ENCODE peak calls at places on chromosome 15, in four cellular contexts. H, P, T and F are unnamed samples.

GRCh38 chr15:49468440-49468839 is 45.4 kb downstream of the FGF7 start:
- DNase-seq in P (no peak), H (peak; percentile 74), T (no peak), F (no peak)

GRCh38 chr15:31571676-31572075 is 245.0 kb downstream of the KLF13 start:
- DNase-seq in H (no peak), P (peak; percentile 34), T (peak; percentile 25), F (peak; percentile 28)

GRCh38 chr15:66848116-66848515 is 146.1 kb downstream of the SMAD6 start:
- DNase-seq in H (no peak), P (no peak), T (no peak), F (no peak)

GRCh38 chr15:98835889-98836288 is 171.7 kb downstream of the PGPEP1L start:
- DNase-seq in H (no peak), P (no peak), T (no peak), F (no peak)

GRCh38 chr15:93515256-93516044 is 426.4 kb upstream of the RGMA start:
- DNase-seq in P (no peak), T (no peak), H (peak; percentile 33), F (no peak)

GRCh38 chr15:101174152-101174920 is 77.5 kb downstream of the CHSY1 start:
- DNase-seq in H (no peak), T (no peak), P (peak; percentile 32), F (no peak)

GRCh38 chr15:69524850-69525249 is 72.2 kb downstream of the RPLP1 start:
- DNase-seq in T (no peak), H (no peak), P (no peak), F (no peak)

GRCh38 chr15:67109141-67110034 is 44.0 kb downstream of the SMAD3 start:
- DNase-seq in T (no peak), P (peak; percentile 87), H (peak; percentile 99), F (peak; percentile 20)

GRCh38 chr15:46567968-46568367 is 933.1 kb downstream of the SQOR start:
- DNase-seq in T (no peak), P (no peak), H (no peak), F (no peak)

GRCh38 chr15:43968551-43968950 is 141.7 kb downstream of the WDR76 start:
- DNase-seq in P (no peak), T (no peak), H (no peak), F (no peak)

GRCh38 chr15:46897266-46897665 is 820.0 kb upstream of the SEMA6D start:
- DNase-seq in T (no peak), H (no peak), P (no peak), F (no peak)

GRCh38 chr15:59380902-59381610 is 8.4 kb upstream of the MYO1E start:
- DNase-seq in P (no peak), T (no peak), H (no peak), F (no peak)

GRCh38 chr15:50116477-50116876 is 2.6 kb downstream of the ATP8B4 start:
- DNase-seq in P (peak; percentile 90), T (peak; percentile 8), H (peak; percentile 76), F (peak; percentile 67)

GRCh38 chr15:34122771-34123183 is 20.9 kb downstream of the PGBD4 start:
- DNase-seq in T (peak; percentile 16), H (peak; percentile 94), P (no peak), F (no peak)

GRCh38 chr15:89917442-89918085 is 4.8 kb upstream of the ARPIN start:
- DNase-seq in T (peak; percentile 16), H (no peak), P (no peak), F (no peak)

GRCh38 chr15:68781766-68782588 is 38.7 kb downstream of the ANP32A start:
- DNase-seq in T (no peak), P (peak; percentile 80), H (no peak), F (peak; percentile 88)

GRCh38 chr15:44033894-44034293 is 161.2 kb downstream of the FRMD5 start:
- DNase-seq in H (peak; percentile 77), T (no peak), P (no peak), F (no peak)

GRCh38 chr15:41658689-41659088 is 1.5 kb upstream of the MGA start:
- DNase-seq in T (no peak), H (no peak), P (no peak), F (no peak)

GRCh38 chr15:96330064-96330449 is 443 bp upstream of the NR2F2 start:
- DNase-seq in P (no peak), T (peak; percentile 70), H (peak; percentile 81), F (no peak)

GRCh38 chr15:31468911-31469800 is 142.5 kb downstream of the KLF13 start:
- DNase-seq in T (no peak), H (no peak), P (no peak), F (no peak)

GRCh38 chr15:40244961-40245523 is 6.2 kb downstream of the PAK6 start:
- DNase-seq in T (no peak), H (no peak), P (no peak), F (no peak)

GRCh38 chr15:62622775-62623174 is 419.8 kb upstream of the TPM1 start:
- DNase-seq in P (no peak), H (no peak), T (no peak), F (no peak)

GRCh38 chr15:98803228-98804056 is 155.1 kb downstream of the IGF1R start:
- DNase-seq in T (no peak), P (no peak), H (peak; percentile 74), F (no peak)

GRCh38 chr15:39115379-39116057 is 465.4 kb upstream of the THBS1 start:
- DNase-seq in H (peak; percentile 50), P (no peak), T (no peak), F (no peak)

GRCh38 chr15:39556461-39556860 is 24.4 kb upstream of the THBS1 start:
- DNase-seq in T (no peak), P (no peak), H (no peak), F (no peak)

GRCh38 chr15:101124731-101125558 is 126.9 kb downstream of the CHSY1 start:
- DNase-seq in H (peak; percentile 96), T (no peak), P (peak; percentile 63), F (peak; percentile 33)

GRCh38 chr15:96947830-96948229 is 617.3 kb downstream of the NR2F2 start:
- DNase-seq in T (no peak), H (no peak), P (no peak), F (no peak)

GRCh38 chr15:77578641-77579372 is 53.9 kb downstream of the LINGO1 start:
- DNase-seq in H (no peak), P (no peak), T (no peak), F (no peak)

GRCh38 chr15:72153269-72153668 is 35.1 kb downstream of the SENP8 start:
- DNase-seq in T (no peak), P (no peak), H (no peak), F (no peak)

GRCh38 chr15:92112180-92112579 is 258.7 kb downstream of the SLCO3A1 start:
- DNase-seq in H (peak; percentile 67), P (no peak), T (no peak), F (no peak)

GRCh38 chr15:81531141-81531592 is 157.2 kb upstream of the TMC3 start:
- DNase-seq in H (no peak), P (no peak), T (no peak), F (no peak)

GRCh38 chr15:56758770-56759449 is 25.6 kb upstream of the ZNF280D start:
- DNase-seq in P (no peak), H (peak; percentile 58), T (no peak), F (no peak)

GRCh38 chr15:40338921-40339620 is 1.7 kb downstream of the CCDC9B start:
- DNase-seq in T (peak; percentile 91), H (peak; percentile 58), P (no peak), F (no peak)

GRCh38 chr15:51759557-51760070 is 8.2 kb downstream of the TMOD2 start:
- DNase-seq in H (peak; percentile 97), T (no peak), P (peak; percentile 20), F (peak; percentile 39)

GRCh38 chr15:78915341-78916087 is 29.3 kb downstream of the CTSH start:
- DNase-seq in H (peak; percentile 60), T (no peak), P (peak; percentile 90), F (peak; percentile 97)

GRCh38 chr15:68493629-68494028 is 61.7 kb upstream of the ITGA11 start:
- DNase-seq in H (no peak), P (no peak), T (no peak), F (no peak)

GRCh38 chr15:22915866-22916515 is 64.2 kb downstream of the CYFIP1 start:
- DNase-seq in T (no peak), P (no peak), H (no peak), F (no peak)

GRCh38 chr15:65790692-65791334 is 1.3 kb downstream of the DENND4A start:
- DNase-seq in P (peak; percentile 70), T (peak; percentile 61), H (peak; percentile 25), F (peak; percentile 67)

GRCh38 chr15:76024021-76024768 is 12.0 kb upstream of the NRG4 start:
- DNase-seq in P (no peak), H (no peak), T (no peak), F (no peak)